ENCODE peak calls at places on chromosomes 11 and 22, in ten cellular contexts. J, N, Y, M, R, P, U, I, A and Q are unnamed samples.
A peak's percentile ranks its signal among the peaks of the same experiment; 100 is the strongest.

GRCh38 chr11:46105134-46105628 is 16.1 kb downstream of the PHF21A start:
- DNase-seq in J (no peak), I (no peak), Y (no peak), P (no peak), A (no peak), M (no peak), U (no peak), N (no peak), R (no peak), Q (no peak)

GRCh38 chr11:104487035-104487775 is 323.3 kb upstream of the PDGFD start:
- DNase-seq in J (no peak), N (no peak), M (no peak), P (peak; percentile 49), U (no peak), A (no peak), I (no peak), Y (peak; percentile 45), R (no peak), Q (no peak)

GRCh38 chr11:74746868-74747267 is 1.8 kb upstream of the RNF169 start:
- DNase-seq in Y (no peak), M (no peak), P (no peak), J (no peak), N (no peak), A (no peak), U (no peak), I (peak; percentile 2), R (no peak), Q (no peak)

GRCh38 chr11:128463386-128463829 is 124.0 kb downstream of the ETS1 start:
- DNase-seq in N (no peak), R (no peak), J (no peak), I (no peak), P (peak; percentile 97), A (peak; percentile 83), Y (peak; percentile 68), U (no peak), M (no peak), Q (no peak)

GRCh38 chr11:62011881-62012280 is 44.4 kb upstream of the FTH1 start:
- DNase-seq in U (no peak), N (no peak), I (no peak), A (no peak), M (no peak), Y (no peak), J (no peak), R (no peak), P (no peak), Q (no peak)

GRCh38 chr11:9565822-9566560 is 7.5 kb upstream of the WEE1 start:
- DNase-seq in M (peak; percentile 83), U (no peak), R (peak; percentile 93), A (peak; percentile 95), Y (peak; percentile 100), N (peak; percentile 100), J (peak; percentile 72), I (peak; percentile 76), P (peak; percentile 100), Q (peak; percentile 71)

GRCh38 chr22:27673839-27674238 is 127.7 kb downstream of the MN1 start:
- DNase-seq in Y (no peak), A (no peak), I (no peak), N (no peak), M (no peak), R (no peak), U (no peak), J (no peak), P (no peak), Q (no peak)

GRCh38 chr11:133137939-133138338 is 394.4 kb downstream of the OPCML start:
- DNase-seq in P (no peak), Y (no peak), A (no peak), J (no peak), R (no peak), I (no peak), U (no peak), M (no peak), N (no peak), Q (no peak)

GRCh38 chr22:32803020-32803758 is 1.7 kb downstream of the TIMP3 start:
- DNase-seq in N (no peak), M (no peak), A (peak; percentile 96), I (no peak), J (no peak), Y (peak; percentile 33), U (no peak), P (peak; percentile 60), R (no peak), Q (no peak)

GRCh38 chr11:13238879-13239514 is 38.6 kb upstream of the BMAL1 start:
- DNase-seq in J (peak; percentile 40), P (peak; percentile 67), N (no peak), R (peak; percentile 57), M (peak; percentile 68), U (peak; percentile 41), Y (peak; percentile 57), A (peak; percentile 77), I (peak; percentile 34), Q (peak; percentile 54)

GRCh38 chr22:19715286-19715939 is 1.1 kb downstream of the SEPTIN5 start:
- DNase-seq in Y (no peak), J (no peak), R (no peak), I (peak; percentile 39), M (no peak), U (no peak), P (no peak), A (peak; percentile 88), N (no peak), Q (no peak)

GRCh38 chr11:14393889-14394288 is 34.9 kb upstream of the RRAS2 start:
- DNase-seq in J (no peak), R (no peak), N (no peak), A (peak; percentile 19), M (no peak), U (no peak), Y (no peak), I (no peak), P (no peak), Q (no peak)

DNA sequence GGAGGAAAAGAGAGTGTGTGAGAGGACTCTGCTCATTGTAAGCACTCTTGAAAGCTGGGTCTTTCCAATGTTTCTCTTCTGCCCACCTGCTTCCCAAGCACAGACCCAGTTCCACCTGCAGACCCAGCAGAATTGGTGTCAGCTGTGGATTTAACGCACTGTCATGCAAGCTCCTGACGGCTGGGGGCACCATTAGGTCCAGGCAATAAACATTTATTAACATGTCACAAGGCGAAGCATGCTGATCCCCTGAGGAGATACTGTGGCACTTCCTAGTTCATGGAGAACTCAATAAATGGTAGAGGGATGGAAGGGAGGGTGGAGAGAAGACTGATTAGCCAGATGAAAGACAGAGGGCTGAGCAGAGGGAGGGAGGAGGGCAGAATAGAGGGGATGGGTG is 68.3 kb upstream of the TSPAN18 start:
- DNase-seq in A (peak; percentile 86), R (peak; percentile 18), I (peak; percentile 54), J (no peak), P (no peak), Y (no peak), N (no peak), M (peak; percentile 20), U (no peak), Q (no peak)
- TF ChIP-seq CTCF in A (peak; percentile 45), R (no peak), I (peak; percentile 60), J (peak; percentile 34), P (no peak), Y (no peak), N (peak; percentile 37), M (no peak), U (no peak), Q (no peak)

GRCh38 chr11:95520361-95520760 is 269.2 kb downstream of the FAM76B start:
- DNase-seq in N (no peak), U (no peak), A (no peak), Y (no peak), I (no peak), M (no peak), R (no peak), J (no peak), P (no peak), Q (no peak)

GRCh38 chr11:95524328-95525036 is 265.1 kb downstream of the FAM76B start:
- DNase-seq in Y (no peak), J (no peak), M (no peak), A (no peak), I (no peak), U (no peak), N (no peak), P (no peak), R (no peak), Q (no peak)

GRCh38 chr11:95520765-95521542 is 268.6 kb downstream of the FAM76B start:
- DNase-seq in A (no peak), Y (peak; percentile 16), J (no peak), P (no peak), M (no peak), U (no peak), R (no peak), N (no peak), I (no peak), Q (no peak)

GRCh38 chr11:95521862-95522261 is 267.7 kb downstream of the FAM76B start:
- DNase-seq in P (no peak), N (no peak), I (no peak), M (no peak), A (no peak), Y (no peak), U (no peak), J (no peak), R (no peak), Q (no peak)

GRCh38 chr11:95522871-95523270 is 266.7 kb downstream of the FAM76B start:
- DNase-seq in R (no peak), Y (peak; percentile 30), I (no peak), P (peak; percentile 56), U (no peak), A (no peak), J (no peak), M (no peak), N (no peak), Q (no peak)
- TF ChIP-seq CTCF in R (no peak), Y (no peak), I (no peak), P (no peak), U (no peak), A (no peak), J (no peak), M (no peak), N (no peak), Q (no peak)

GRCh38 chr22:46605117-46605516 is 15.1 kb upstream of the GRAMD4 start:
- DNase-seq in A (no peak), M (no peak), Y (no peak), N (no peak), U (no peak), P (no peak), R (no peak), J (no peak), I (no peak), Q (no peak)
- TF ChIP-seq CTCF in A (no peak), M (no peak), Y (no peak), N (no peak), U (no peak), P (no peak), R (no peak), J (no peak), I (no peak), Q (no peak)

GRCh38 chr11:1863352-1864215 is 10.7 kb downstream of the LSP1 start:
- DNase-seq in R (peak; percentile 86), U (no peak), I (no peak), P (peak; percentile 82), Y (peak; percentile 92), J (no peak), N (peak; percentile 59), M (peak; percentile 86), A (peak; percentile 100), Q (no peak)
- TF ChIP-seq CTCF in R (no peak), U (no peak), I (no peak), P (no peak), Y (no peak), J (no peak), N (no peak), M (no peak), A (no peak), Q (no peak)